ENCODE peak calls at places on chromosome 3, in five cellular contexts. O, E, W, C and B are unnamed samples.

GRCh38 chr3:128416578-128417150 is 50.0 kb downstream of the DNAJB8 start:
- DNase-seq in O (peak; percentile 92), E (no peak), W (no peak), C (peak; percentile 64), B (no peak)

GRCh38 chr3:131221731-131222130 is 159.8 kb upstream of the NUDT16 start:
- DNase-seq in O (no peak), E (no peak), W (no peak), C (peak; percentile 83), B (no peak)

GRCh38 chr3:13850161-13850945 is 29.5 kb downstream of the WNT7A start:
- DNase-seq in O (peak; percentile 77), E (no peak), W (no peak), C (no peak), B (no peak)

GRCh38 chr3:61688307-61688695 is 126.9 kb downstream of the PTPRG start:
- DNase-seq in O (no peak), E (no peak), W (no peak), C (no peak), B (no peak)

GRCh38 chr3:42852443-42852842 is 23.2 kb downstream of the CYP8B1 start:
- DNase-seq in O (no peak), E (peak; percentile 25), W (peak; percentile 85), C (no peak), B (no peak)

GRCh38 chr3:123305192-123305591 is 103.4 kb downstream of the SEC22A start:
- DNase-seq in O (no peak), E (no peak), W (no peak), C (no peak), B (no peak)

GRCh38 chr3:170656293-170656692 is 70.4 kb upstream of the SLC7A14 start:
- DNase-seq in O (no peak), E (no peak), W (no peak), C (no peak), B (no peak)

GRCh38 chr3:129025691-129026435 is 24.8 kb downstream of the EFCC1 start:
- DNase-seq in O (no peak), E (no peak), W (no peak), C (no peak), B (no peak)

GRCh38 chr3:167976880-167977498 is 118.7 kb downstream of the GOLIM4 start:
- DNase-seq in O (no peak), E (no peak), W (no peak), C (no peak), B (no peak)

GRCh38 chr3:103308921-103309320 is 874.1 kb downstream of the ZPLD1 start:
- DNase-seq in O (no peak), E (no peak), W (no peak), C (no peak), B (no peak)

GRCh38 chr3:100060685-100061484 is 53.4 kb downstream of the FILIP1L start:
- DNase-seq in O (no peak), E (no peak), W (no peak), C (no peak), B (no peak)

GRCh38 chr3:138598534-138598933 is 4.5 kb upstream of the CEP70 start:
- DNase-seq in O (no peak), E (no peak), W (no peak), C (no peak), B (no peak)

GRCh38 chr3:133761605-133762484 is 15.7 kb downstream of the TF start:
- DNase-seq in O (no peak), E (no peak), W (no peak), C (no peak), B (no peak)

DNA sequence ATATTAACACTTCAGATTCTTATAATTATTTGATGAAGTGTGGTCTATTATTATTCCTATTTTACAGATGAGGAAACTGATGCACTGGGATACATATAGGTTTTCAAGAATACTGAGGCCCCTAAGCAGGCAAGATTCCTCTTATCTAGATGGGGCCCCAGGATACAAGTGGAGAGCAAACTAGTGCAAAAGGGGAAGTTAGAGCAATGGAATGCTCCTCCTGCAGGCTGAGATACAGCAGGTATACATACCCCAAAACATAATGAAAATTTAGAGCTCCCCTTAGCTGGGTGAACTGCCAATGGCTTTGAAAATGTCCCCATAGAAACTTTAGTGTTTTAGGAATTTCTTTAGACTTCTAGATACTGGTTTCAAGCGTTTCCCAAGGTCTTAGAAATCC is 247.1 kb downstream of the CHST2 start:
- DNase-seq in O (no peak), E (no peak), W (no peak), C (no peak), B (no peak)
- TF ChIP-seq CTCF in O (no peak), E (no peak), W (no peak), C (no peak), B (no peak)

DNA sequence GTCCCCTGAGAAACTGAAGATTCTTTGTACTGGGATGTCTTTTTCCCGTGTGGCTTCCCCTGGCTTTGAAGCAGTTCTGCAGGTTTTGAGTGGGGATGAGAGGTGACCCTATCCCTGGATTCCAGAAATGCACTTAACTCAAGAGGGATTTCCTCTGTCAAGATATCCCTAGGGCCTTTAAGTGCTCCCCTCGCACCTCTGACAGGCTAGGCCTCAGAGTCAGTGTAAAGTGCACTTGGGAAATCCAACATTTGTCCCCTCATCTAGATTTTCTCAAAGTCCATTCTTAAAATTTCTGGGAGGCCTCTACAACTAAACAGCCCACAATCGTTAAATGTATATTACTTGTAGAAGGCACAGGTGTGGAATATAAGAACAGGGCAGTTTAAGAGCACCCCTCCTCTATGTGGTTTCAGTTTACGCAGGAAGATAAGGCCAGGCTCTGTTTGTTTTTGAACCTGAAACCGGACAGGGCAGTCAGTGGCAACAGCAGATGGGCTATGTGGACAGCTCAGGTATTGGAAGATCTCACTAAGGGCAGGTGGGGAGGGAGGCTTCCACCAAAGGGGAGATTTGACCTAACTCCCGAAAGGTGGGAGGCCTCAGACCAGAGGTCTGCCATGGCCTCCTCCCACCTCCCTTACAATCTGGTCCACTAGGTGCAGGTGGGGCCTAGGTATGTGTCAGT is 4.9 kb downstream of the C3orf52 start:
- DNase-seq in O (no peak), E (no peak), W (no peak), C (no peak), B (no peak)
- TF ChIP-seq CTCF in O (no peak), E (no peak), W (no peak), C (no peak), B (no peak)

DNA sequence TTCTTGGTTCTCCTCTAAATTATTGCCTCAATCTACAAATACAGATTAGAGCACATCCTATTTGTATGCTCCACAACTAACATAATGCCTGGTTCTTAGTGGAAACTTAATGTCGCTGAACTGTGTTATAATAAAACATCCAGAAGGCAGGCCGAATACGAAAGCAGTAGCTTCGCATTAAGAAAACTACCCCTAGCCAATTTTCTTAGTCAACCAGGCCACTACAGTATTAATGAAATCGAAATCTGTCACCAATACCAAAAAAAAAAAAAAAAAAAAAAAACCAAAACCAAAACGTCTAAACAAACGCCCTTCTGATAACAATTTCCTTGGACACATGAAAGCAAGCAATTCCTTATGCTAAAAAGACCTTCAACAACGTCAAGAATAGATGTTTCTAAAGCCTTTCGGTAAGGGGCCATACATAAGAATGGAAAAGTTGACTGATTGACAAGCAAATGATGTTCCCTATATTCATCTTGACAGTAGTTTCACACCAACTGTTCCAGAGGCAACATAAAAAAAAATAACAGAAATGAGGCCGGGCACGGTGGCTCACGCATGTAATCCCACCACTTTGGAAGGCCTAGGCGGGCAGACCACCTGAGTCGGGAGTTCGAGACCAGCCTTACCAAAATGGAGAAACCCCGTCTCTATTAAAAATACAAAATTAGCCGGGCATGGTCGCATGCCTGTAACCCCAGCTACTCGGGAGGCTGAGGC is 1.3 kb downstream of the DENND6A start:
- DNase-seq in O (no peak), E (no peak), W (no peak), C (no peak), B (peak; percentile 46)
- TF ChIP-seq CTCF in O (no peak), E (no peak), W (no peak), C (no peak), B (no peak)

DNA sequence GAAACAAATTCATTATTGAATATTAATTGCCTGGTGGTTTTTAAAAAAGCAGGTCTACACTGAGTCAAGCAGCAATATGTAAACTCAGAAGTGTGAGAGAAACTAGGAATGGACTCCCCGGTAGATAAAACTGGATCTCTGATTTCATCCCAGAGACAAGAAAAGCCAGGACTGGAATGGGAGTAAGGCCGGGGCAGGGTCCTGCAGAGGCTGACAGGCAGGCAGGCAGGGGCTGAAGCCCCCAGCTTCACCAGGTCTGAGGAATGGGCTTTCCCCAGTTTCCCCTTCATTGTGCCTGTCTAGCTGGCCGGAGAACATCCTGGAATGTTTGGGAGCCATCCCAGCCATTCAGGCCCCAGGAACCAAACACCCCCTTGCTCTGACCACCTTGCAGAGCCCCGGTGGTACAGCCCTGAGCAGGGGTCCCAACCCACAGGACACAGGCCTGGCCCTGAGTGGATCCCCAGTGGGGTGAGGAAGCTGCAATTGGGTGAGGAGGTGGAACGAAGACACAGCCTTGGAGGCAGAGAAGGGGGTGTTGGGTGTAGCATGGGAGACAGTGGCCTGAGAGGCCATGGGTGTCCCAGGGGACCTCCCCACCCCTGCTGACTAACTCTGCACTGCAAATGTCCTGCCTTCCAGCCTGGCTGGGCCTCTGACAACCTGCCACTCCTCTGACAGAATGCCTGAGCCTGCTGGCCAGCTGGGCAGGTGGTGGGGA is 31.7 kb upstream of the XYLB start:
- DNase-seq in O (no peak), E (no peak), W (no peak), C (no peak), B (peak; percentile 70)
- TF ChIP-seq CTCF in O (no peak), E (no peak), W (no peak), C (no peak), B (no peak)

GRCh38 chr3:37458162-37458895 is 283.9 kb upstream of the LRRFIP2 start:
- DNase-seq in O (no peak), E (no peak), W (no peak), C (no peak), B (no peak)

GRCh38 chr3:37456791-37457190 is 282.4 kb upstream of the LRRFIP2 start:
- DNase-seq in O (no peak), E (no peak), W (no peak), C (no peak), B (no peak)

GRCh38 chr3:37457392-37458065 is 283.1 kb upstream of the LRRFIP2 start:
- DNase-seq in O (no peak), E (no peak), W (no peak), C (no peak), B (no peak)

GRCh38 chr3:37453393-37454391 is 279.3 kb upstream of the LRRFIP2 start:
- DNase-seq in O (no peak), E (no peak), W (peak; percentile 91), C (no peak), B (no peak)

GRCh38 chr3:37456270-37456708 is 281.9 kb upstream of the LRRFIP2 start:
- DNase-seq in O (no peak), E (no peak), W (peak; percentile 91), C (no peak), B (no peak)
- TF ChIP-seq CTCF in O (no peak), E (no peak), W (no peak), C (no peak), B (no peak)

GRCh38 chr3:89560546-89560945 is 453.1 kb downstream of the EPHA3 start:
- DNase-seq in O (no peak), E (no peak), W (no peak), C (no peak), B (no peak)
- TF ChIP-seq CTCF in O (no peak), E (no peak), W (no peak), C (no peak), B (no peak)

DNA sequence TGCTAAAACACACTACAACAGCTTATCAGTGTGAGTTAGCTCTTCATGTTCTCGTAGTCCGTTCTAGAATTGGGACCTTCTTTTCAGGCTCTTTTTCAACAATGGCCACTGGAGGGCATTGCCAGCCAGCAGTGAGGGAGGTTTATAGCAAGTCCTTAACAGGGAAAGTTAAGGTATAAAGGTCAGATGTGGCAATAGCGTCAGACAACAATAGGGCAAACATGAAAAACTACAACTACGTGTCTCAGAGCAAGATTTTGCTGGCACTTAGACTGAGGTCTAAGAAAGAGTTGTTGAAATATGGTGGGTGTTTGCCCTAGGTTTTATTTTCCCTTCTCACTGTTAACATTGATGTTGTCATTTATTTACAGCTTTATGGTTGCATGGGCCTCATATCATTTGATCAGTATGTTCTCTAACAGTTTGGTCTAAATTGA is 161.4 kb downstream of the GMNC start:
- DNase-seq in O (peak; percentile 51), E (no peak), W (no peak), C (peak; percentile 28), B (no peak)
- TF ChIP-seq CTCF in O (peak; percentile 68), E (peak; percentile 64), W (no peak), C (peak; percentile 53), B (peak; percentile 88)